ENCODE peak calls at places on chromosomes 12 and 14, in five cellular contexts. V is pancreas, C is heart right ventricle, N is IMR-90, S is hepatocyte. D is an unnamed sample.

GRCh38 chr14:65972891-65973290 is 513.3 kb upstream of the CCDC196 start:
- DNase-seq in C (no peak), V (no peak), N (peak; percentile 44), S (no peak), D (peak; percentile 36)

GRCh38 chr12:123763093-123763492 is 992 bp downstream of the DNAH10 start:
- DNase-seq in N (no peak), S (no peak), V (peak; percentile 26), C (no peak), D (no peak)

GRCh38 chr14:20455355-20456300 is 602 bp downstream of the APEX1 start:
- DNase-seq in S (peak; percentile 89), C (no peak), N (peak; percentile 89), V (no peak), D (peak; percentile 77)

GRCh38 chr14:77085538-77085937 is 12.5 kb upstream of the CIPC start:
- DNase-seq in S (no peak), N (no peak), C (no peak), V (no peak), D (no peak)

GRCh38 chr12:78210894-78211302 is 380.2 kb downstream of the NAV3 start:
- DNase-seq in N (peak; percentile 81), S (peak; percentile 8), C (no peak), V (no peak), D (peak; percentile 57)

GRCh38 chr12:57210461-57210860 is 6.1 kb upstream of the NXPH4 start:
- DNase-seq in S (no peak), N (no peak), V (no peak), C (no peak), D (no peak)

GRCh38 chr12:4037747-4038312 is 164.6 kb upstream of the PARP11 start:
- DNase-seq in C (peak; percentile 56), V (no peak), N (peak; percentile 44), S (peak; percentile 73), D (peak; percentile 53)

GRCh38 chr14:28381656-28382055 is 384.9 kb upstream of the FOXG1 start:
- DNase-seq in N (no peak), C (no peak), V (no peak), S (no peak), D (peak; percentile 61)

GRCh38 chr12:22477166-22477893 is 67.0 kb downstream of the C2CD5 start:
- DNase-seq in S (no peak), V (no peak), N (peak; percentile 85), C (no peak), D (peak; percentile 9)

GRCh38 chr14:90518941-90519256 is 122.1 kb downstream of the CALM1 start:
- DNase-seq in N (peak; percentile 11), S (peak; percentile 22), V (no peak), C (no peak), D (peak; percentile 23)

GRCh38 chr14:33646692-33647260 is 304.1 kb downstream of the EGLN3 start:
- DNase-seq in N (peak; percentile 49), S (no peak), V (no peak), C (no peak), D (peak; percentile 89)

GRCh38 chr14:22422238-22422637 is 166.8 kb downstream of the DAD1 start:
- DNase-seq in S (no peak), C (no peak), V (peak; percentile 31), N (no peak), D (no peak)

GRCh38 chr14:104436047-104436531 is 143.5 kb upstream of the C14orf180 start:
- DNase-seq in C (peak; percentile 82), V (peak; percentile 53), N (no peak), S (peak; percentile 49), D (no peak)

GRCh38 chr14:93092606-93093556 is 22.8 kb downstream of the ITPK1 start:
- DNase-seq in V (no peak), S (no peak), C (no peak), N (no peak), D (peak; percentile 63)

GRCh38 chr12:125183187-125184067 is 118.2 kb downstream of the AACS start:
- DNase-seq in N (peak; percentile 66), C (peak; percentile 67), V (peak; percentile 62), S (peak; percentile 89), D (peak; percentile 48)

GRCh38 chr12:45558353-45558752 is 171.2 kb upstream of the ARID2 start:
- DNase-seq in C (no peak), V (no peak), S (no peak), N (no peak), D (no peak)

GRCh38 chr12:43305065-43305464 is 246.9 kb downstream of the ADAMTS20 start:
- DNase-seq in V (no peak), N (no peak), S (no peak), C (no peak), D (no peak)

GRCh38 chr12:96719671-96720362 is 187.2 kb upstream of the NEDD1 start:
- DNase-seq in C (no peak), V (peak; percentile 20), S (no peak), N (peak; percentile 40), D (peak; percentile 20)

DNA sequence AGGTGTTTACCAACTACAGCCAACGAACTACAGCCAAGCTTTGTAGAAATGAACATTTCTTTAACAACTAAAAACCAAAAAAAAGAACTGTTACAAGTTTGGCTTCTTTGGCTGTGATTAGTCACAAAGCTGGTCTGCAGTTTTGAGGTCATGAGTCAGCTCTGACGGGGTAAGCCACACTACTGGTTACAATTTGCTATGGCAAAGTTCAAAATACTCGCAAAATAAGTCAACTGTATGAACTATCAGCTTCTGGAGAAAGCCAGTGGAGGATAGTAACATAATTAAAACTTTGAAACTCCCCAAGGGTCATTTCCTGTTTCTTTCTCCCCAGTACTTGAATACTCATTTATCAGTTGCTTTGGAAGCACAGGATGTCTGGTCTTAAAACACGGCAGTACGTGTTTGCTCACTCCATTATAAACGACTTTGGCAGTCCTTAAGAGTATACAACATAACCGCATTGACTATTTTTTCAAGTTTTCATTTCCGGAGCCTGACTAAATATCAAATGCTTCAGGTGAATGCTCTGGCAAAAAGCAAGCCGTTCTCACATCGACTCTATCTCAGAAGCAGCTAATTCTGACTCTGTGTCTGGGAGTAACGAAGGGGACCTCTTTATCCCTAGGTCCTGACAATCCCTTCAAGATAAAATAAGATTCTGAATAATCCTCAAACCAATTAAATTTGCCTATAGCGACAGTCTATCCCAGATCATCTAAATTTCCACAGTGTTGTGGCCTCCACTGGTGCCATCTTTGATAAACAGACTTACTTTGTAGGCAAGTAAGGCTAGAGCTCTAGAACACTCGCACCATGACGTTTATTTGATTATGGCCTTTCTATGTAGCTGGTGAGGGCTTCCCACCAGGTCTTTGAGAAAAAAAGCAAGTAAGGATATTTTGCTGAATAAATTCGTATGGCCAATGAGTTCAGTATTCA is 10.6 kb downstream of the PHLDA1 start:
- DNase-seq in S (peak; percentile 58), V (no peak), C (no peak), N (peak; percentile 99), D (peak; percentile 97)
- H3K4me3 ChIP-seq in S (no peak overlapping the region), V (no peak overlapping the region), C (no peak overlapping the region), N (peak overlapping the region; percentile 16), D (no peak overlapping the region)

DNA sequence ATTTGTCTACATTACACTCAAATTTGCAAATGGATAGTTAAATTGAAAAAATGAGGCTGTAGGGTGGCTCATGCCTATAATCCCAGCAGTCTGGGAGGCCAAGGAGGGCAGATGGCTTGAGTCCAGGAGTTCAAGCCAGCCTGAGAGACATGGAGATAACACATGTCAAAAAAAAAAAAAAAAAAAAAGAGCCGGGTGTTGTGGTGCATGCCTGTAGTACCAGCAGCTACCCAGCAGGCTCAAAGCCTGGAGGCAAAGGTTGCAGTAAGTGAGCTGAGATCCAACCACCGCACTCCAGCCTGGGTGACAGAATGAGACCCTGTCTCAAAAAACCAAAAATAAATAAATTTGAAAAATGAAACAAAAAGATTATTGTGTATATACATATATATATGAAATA is 119.9 kb upstream of the MGAT4C start:
- DNase-seq in C (peak; percentile 18), N (no peak), V (no peak), S (no peak), D (peak; percentile 1)
- TF ChIP-seq CTCF in C (no peak), N (no peak), V (no peak), S (no peak), D (peak; percentile 10)

DNA sequence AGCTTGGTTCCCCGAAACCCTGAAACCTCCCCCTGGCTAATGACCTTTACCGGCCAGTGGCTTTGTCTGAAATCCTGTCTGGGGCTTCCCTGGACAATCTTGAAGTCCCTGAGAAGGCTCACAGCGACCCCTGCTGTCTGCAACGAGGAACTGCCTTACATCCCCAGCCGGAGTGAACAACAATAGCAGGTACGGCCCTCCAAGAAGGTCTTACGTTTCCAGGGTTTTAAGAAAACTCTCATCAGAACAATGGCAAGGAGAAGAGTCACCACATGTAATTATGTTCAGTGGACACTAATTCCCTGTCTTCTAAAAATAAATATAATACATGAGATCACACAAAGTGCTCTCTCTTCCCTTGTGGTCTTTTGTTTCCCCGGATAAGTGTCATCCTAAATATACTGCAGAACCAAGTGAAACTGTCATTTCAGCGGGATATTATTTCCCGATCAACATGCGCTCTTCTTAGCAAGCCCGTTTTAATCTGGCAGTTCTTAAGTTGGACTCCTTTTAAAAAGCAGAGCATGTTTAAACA is 53.3 kb downstream of the RBM19 start:
- DNase-seq in S (peak; percentile 85), V (peak; percentile 44), N (peak; percentile 70), C (peak; percentile 51), D (peak; percentile 65)
- H3K36me3 ChIP-seq in S (no peaks in the 10 kb centered on the region), V (peaks cover 3% of the 10 kb centered on the region), N (peaks cover 17% of the 10 kb centered on the region), C (peaks cover 20% of the 10 kb centered on the region), D (peaks cover 8% of the 10 kb centered on the region)

GRCh38 chr14:24943024-24943423 is 106.9 kb downstream of the STXBP6 start:
- DNase-seq in S (no peak), N (no peak), C (no peak), V (no peak), D (no peak)
- H3K4me3 ChIP-seq in S (no peak overlapping the region), N (no peak overlapping the region), C (no peak overlapping the region), V (no peak overlapping the region), D (no peak overlapping the region)

DNA sequence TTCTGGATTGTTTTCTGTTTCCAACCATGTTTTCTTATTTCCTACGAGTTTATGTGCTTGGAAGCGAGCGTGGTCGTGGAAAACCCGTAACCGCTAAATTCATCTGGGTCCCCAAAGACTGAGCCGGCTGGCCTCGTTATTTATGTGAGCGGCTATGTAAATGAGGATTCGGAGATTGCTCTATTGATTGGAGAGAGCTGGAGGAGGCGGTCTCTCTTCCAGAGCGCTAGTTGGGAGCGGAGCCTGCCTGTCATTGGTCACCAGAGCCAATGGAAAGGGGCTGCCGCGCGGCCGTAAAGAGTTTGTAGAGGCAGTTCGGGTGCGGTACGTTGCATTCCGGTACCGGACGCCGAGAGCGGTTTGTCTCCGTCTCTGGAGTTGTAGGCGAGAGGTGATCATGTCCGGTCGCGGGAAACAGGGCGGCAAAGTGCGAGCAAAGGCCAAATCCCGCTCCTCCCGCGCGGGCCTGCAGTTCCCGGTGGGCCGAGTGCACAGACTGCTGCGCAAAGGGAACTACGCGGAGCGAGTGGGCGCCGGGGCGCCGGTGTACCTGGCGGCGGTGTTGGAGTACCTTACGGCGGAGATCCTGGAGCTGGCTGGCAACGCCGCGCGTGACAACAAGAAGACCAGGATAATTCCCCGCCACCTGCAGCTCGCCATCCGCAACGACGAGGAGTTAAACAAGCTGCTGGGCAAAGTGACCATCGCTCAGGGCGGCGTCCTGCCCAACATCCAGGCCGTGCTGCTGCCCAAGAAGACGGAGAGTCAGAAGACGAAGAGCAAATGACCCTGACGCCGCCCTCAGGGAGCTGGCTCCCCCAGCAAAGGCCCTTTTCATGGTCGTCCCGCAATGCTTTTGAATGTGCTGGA is 29.0 kb downstream of the WBP11 start:
- DNase-seq in V (peak; percentile 97), S (peak; percentile 98), N (peak; percentile 94), C (peak; percentile 96), D (peak; percentile 87)
- TF ChIP-seq CTCF in V (no peak), S (no peak), N (no peak), C (no peak), D (no peak)

GRCh38 chr14:73719791-73720190 is 5.6 kb upstream of the PNMA1 start:
- DNase-seq in N (peak; percentile 31), V (no peak), C (no peak), S (no peak), D (no peak)
- H3K36me3 ChIP-seq in N (peaks cover 51% of the 10 kb centered on the region), V (peaks cover 67% of the 10 kb centered on the region), C (peaks cover 44% of the 10 kb centered on the region), S (no peaks in the 10 kb centered on the region), D (peaks cover 38% of the 10 kb centered on the region)